ENCODE peak calls at places on chromosomes 3 and 15, in nine cellular contexts. D is AG04450, N is mesothelial cell of epicardium, V is GM12865, E is GM23338, Q is type B pancreatic cell, C is brain microvascular endothelial cell, R is dorsolateral prefrontal cortex, T is GM13976. F is an unnamed sample.

GRCh38 chr3:51243919-51244318 is 141.2 kb upstream of the MANF start:
- DNase-seq in D (no peak), C (no peak), E (no peak), V (no peak), Q (no peak), R (no peak), T (no peak), N (no peak), F (no peak)

GRCh38 chr3:123344175-123344908 is 104.5 kb downstream of the ADCY5 start:
- DNase-seq in E (peak; percentile 45), V (peak; percentile 31), D (no peak), N (no peak), T (no peak), C (peak; percentile 88), Q (no peak), R (no peak), F (no peak)

GRCh38 chr3:62323241-62323640 is 50.1 kb downstream of the FEZF2 start:
- DNase-seq in R (no peak), E (no peak), V (no peak), C (no peak), Q (no peak), D (no peak), N (no peak), T (no peak), F (no peak)

GRCh38 chr3:12120374-12121140 is 38.2 kb downstream of the TIMP4 start:
- DNase-seq in E (no peak), N (no peak), D (no peak), R (no peak), T (no peak), C (no peak), V (peak; percentile 6), Q (no peak), F (no peak)

GRCh38 chr15:77607111-77607893 is 25.4 kb downstream of the LINGO1 start:
- DNase-seq in C (peak; percentile 64), R (peak; percentile 73), T (no peak), V (no peak), N (no peak), D (no peak), E (no peak), Q (no peak), F (no peak)

GRCh38 chr3:150388468-150389418 is 19.4 kb upstream of the TSC22D2 start:
- DNase-seq in C (no peak), Q (no peak), E (no peak), N (no peak), D (no peak), T (no peak), V (no peak), R (no peak), F (no peak)

GRCh38 chr15:57606816-57607215 is 15.1 kb downstream of the MYZAP start:
- DNase-seq in R (no peak), D (no peak), T (no peak), E (no peak), C (no peak), Q (no peak), N (no peak), V (no peak), F (no peak)

GRCh38 chr15:39118510-39118909 is 462.4 kb upstream of the THBS1 start:
- DNase-seq in V (no peak), Q (no peak), T (no peak), C (peak; percentile 52), R (no peak), N (no peak), E (no peak), D (no peak), F (no peak)

GRCh38 chr3:48416091-48416505 is 13.8 kb downstream of the PLXNB1 start:
- DNase-seq in T (no peak), V (no peak), E (no peak), R (no peak), N (no peak), Q (no peak), C (no peak), D (no peak), F (no peak)

GRCh38 chr3:48413611-48414010 is 16.3 kb downstream of the PLXNB1 start:
- DNase-seq in T (no peak), E (no peak), Q (no peak), C (no peak), V (no peak), R (no peak), N (no peak), D (no peak), F (no peak)

GRCh38 chr3:48416546-48416945 is 13.3 kb downstream of the PLXNB1 start:
- DNase-seq in D (no peak), N (no peak), E (no peak), T (no peak), R (no peak), C (no peak), V (no peak), Q (no peak), F (no peak)

GRCh38 chr3:48414376-48415250 is 15.3 kb downstream of the PLXNB1 start:
- DNase-seq in C (no peak), Q (no peak), T (no peak), D (no peak), N (no peak), E (no peak), V (no peak), R (peak; percentile 67), F (no peak)

GRCh38 chr3:48415251-48415953 is 14.5 kb downstream of the PLXNB1 start:
- DNase-seq in D (no peak), E (peak; percentile 44), C (no peak), V (no peak), R (no peak), N (no peak), T (no peak), Q (no peak), F (no peak)
- TF ChIP-seq CTCF in D (no peak), E (peak; percentile 46), C (peak; percentile 17), V (peak; percentile 11), R (no peak), N (no peak), T (no peak), Q (peak; percentile 20), F (no peak)

DNA sequence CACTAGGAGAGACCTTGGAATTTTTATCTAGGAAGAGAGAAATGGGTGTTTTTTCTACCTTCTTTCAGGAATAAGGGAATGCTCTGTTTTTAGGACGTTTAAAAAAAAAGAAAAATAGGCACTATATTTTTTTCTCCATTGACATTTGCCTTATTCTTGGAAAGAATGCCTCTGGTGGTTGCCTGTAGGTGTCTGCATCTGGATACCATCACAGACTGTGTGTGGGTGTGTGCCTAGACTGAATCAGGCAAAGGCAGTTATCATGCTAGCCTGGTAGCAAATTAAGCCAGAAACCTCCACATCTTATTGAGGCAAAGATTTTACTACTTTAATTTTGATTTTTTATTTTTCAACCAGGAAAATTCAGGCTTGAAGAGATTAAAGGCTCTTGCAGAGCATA is 513.6 kb upstream of the KCNMB2 start:
- DNase-seq in D (no peak), R (peak; percentile 65), V (no peak), E (no peak), T (no peak), Q (no peak), N (no peak), C (no peak), F (no peak)
- TF ChIP-seq CTCF in D (peak; percentile 14), R (no peak), V (no peak), E (no peak), T (no peak), Q (no peak), N (no peak), C (peak; percentile 28), F (no peak)

GRCh38 chr3:17640466-17640865 is 102.0 kb downstream of the TBC1D5 start:
- DNase-seq in N (no peak), V (no peak), Q (no peak), R (no peak), D (no peak), E (no peak), C (no peak), T (no peak), F (no peak)

GRCh38 chr3:17642474-17642873 is 100.0 kb downstream of the TBC1D5 start:
- DNase-seq in Q (no peak), V (no peak), E (no peak), C (no peak), D (no peak), R (no peak), N (no peak), T (no peak), F (no peak)

GRCh38 chr3:17645074-17645698 is 97.2 kb downstream of the TBC1D5 start:
- DNase-seq in R (no peak), Q (no peak), E (peak; percentile 86), D (peak; percentile 36), N (no peak), C (peak; percentile 66), T (no peak), V (peak; percentile 30), F (no peak)

GRCh38 chr3:17639765-17640164 is 102.7 kb downstream of the TBC1D5 start:
- DNase-seq in Q (no peak), R (no peak), E (no peak), V (no peak), N (no peak), D (peak; percentile 80), T (no peak), C (peak; percentile 73), F (no peak)

DNA sequence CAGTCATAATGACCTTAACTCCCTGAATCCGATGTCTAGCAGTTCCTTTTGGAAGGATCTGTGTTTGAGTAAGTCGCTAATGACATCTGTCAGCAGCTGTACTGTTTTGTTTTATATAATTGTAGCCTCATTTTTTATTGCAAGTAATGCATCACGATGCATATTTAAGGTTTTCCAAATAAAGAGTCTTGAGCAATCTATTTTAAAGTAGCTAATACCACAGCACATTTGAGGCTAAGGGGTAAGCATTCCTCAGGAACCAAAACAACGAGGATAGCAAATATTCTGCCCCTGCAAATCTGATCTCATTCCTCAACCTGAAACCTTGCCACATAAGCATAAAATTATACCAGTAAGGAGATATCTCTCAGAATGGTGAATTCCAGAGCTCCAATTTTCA is 98.7 kb downstream of the TBC1D5 start:
- DNase-seq in R (no peak), T (no peak), C (peak; percentile 24), D (peak; percentile 13), E (no peak), V (no peak), Q (no peak), N (no peak), F (no peak)
- TF ChIP-seq CTCF in R (no peak), T (no peak), C (no peak), D (no peak), E (no peak), V (no peak), Q (no peak), N (no peak), F (no peak)

DNA sequence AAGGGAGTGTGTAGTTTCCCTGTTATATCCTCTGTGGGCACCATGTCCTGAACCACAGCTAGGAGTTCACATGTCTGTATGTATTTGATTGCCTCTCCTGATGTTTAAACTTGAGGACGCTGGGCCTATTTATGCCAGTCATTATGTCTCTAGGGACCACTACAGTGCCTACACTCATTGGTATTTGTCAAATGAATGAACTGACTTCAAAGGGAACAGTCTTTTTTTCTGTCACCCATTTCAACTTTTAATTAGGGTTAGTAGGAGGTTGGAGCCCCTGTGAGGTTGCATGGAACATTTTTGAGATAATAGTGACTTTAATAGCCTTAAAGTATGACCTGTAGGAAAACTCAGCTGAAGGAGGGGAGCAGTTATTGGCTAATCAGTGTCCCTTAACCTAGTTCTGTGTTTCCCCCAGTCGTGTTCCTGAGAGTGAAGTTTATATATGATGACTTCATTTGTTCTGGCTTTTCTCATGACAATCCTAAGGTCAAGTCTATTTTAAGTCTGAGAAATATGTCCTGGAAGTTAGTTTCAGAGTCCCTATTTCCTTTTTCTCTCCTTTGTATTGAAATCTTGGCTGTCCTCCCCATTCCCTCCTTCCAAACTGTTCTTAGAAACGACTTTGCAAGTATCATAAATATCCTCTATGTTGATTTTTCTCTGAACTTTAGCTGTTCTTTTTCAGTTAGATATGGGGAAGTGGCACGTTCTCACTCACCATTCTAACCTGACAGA is 29.0 kb downstream of the PDE8A start:
- DNase-seq in R (no peak), E (no peak), V (no peak), D (no peak), T (no peak), Q (no peak), C (no peak), N (no peak), F (no peak)
- TF ChIP-seq CTCF in R (peak; percentile 41), E (no peak), V (no peak), D (no peak), T (no peak), Q (peak; percentile 67), C (no peak), N (peak; percentile 43), F (peak; percentile 55)